ENCODE peak calls at places on chromosomes 12 and 14, in four cellular contexts. E is neural crest cell, Z is occipital lobe, M is cardiac muscle cell. F is an unnamed sample.
A peak's percentile ranks its signal among the peaks of the same experiment; 100 is the strongest.

GRCh38 chr14:85572845-85573244 is 42.9 kb downstream of the FLRT2 start:
- DNase-seq in E (no peak), M (peak; percentile 79), Z (no peak), F (peak; percentile 73)

GRCh38 chr14:64880382-64881121 is 845 bp upstream of the SPTB start:
- DNase-seq in M (peak; percentile 2), E (peak; percentile 34), Z (peak; percentile 43), F (no peak)

GRCh38 chr14:89625208-89625987 is 208.4 kb upstream of the FOXN3 start:
- DNase-seq in M (peak; percentile 75), Z (no peak), E (no peak), F (peak; percentile 44)

GRCh38 chr14:35991356-35991755 is 165.2 kb downstream of the BRMS1L start:
- DNase-seq in E (no peak), M (no peak), Z (no peak), F (no peak)

GRCh38 chr12:47391566-47391965 is 311.8 kb upstream of the AMIGO2 start:
- DNase-seq in Z (no peak), E (no peak), M (no peak), F (no peak)

GRCh38 chr12:90922068-90922743 is 32.8 kb downstream of the CCER1 start:
- DNase-seq in Z (no peak), M (peak; percentile 31), E (no peak), F (no peak)

GRCh38 chr12:20657496-20657895 is 37.6 kb upstream of the SLCO1C1 start:
- DNase-seq in Z (no peak), E (no peak), M (no peak), F (no peak)

GRCh38 chr12:107662431-107662830 is 23.2 kb upstream of the PWP1 start:
- DNase-seq in E (no peak), Z (no peak), M (no peak), F (no peak)

GRCh38 chr14:61296707-61297502 is 15.8 kb upstream of the TMEM30B start:
- DNase-seq in M (peak; percentile 71), Z (no peak), E (no peak), F (peak; percentile 77)

GRCh38 chr14:76910371-76910890 is 84.2 kb downstream of the LRRC74A start:
- DNase-seq in M (no peak), Z (no peak), E (no peak), F (no peak)

GRCh38 chr12:32107376-32108267 is 975 bp downstream of the BICD1 start:
- DNase-seq in E (peak; percentile 12), M (peak; percentile 67), Z (peak; percentile 33), F (peak; percentile 70)

GRCh38 chr14:80621701-80622100 is 319.8 kb downstream of the CEP128 start:
- DNase-seq in Z (no peak), M (peak; percentile 64), E (no peak), F (peak; percentile 74)

GRCh38 chr12:91506461-91506860 is 323.8 kb upstream of the DCN start:
- DNase-seq in Z (no peak), E (no peak), M (no peak), F (peak; percentile 82)

GRCh38 chr14:60956202-60956601 is 24.7 kb downstream of the TRMT5 start:
- DNase-seq in M (no peak), Z (no peak), E (no peak), F (no peak)

GRCh38 chr12:53677612-53678133 is 1.8 kb upstream of the ATP5MC2 start:
- DNase-seq in E (no peak), Z (no peak), M (peak; percentile 28), F (no peak)

GRCh38 chr14:75578786-75579781 is 664 bp downstream of the FLVCR2 start:
- DNase-seq in E (peak; percentile 6), M (no peak), Z (no peak), F (peak; percentile 64)

GRCh38 chr12:64104376-64104775 is 117.7 kb downstream of the KICS2 start:
- DNase-seq in E (no peak), Z (no peak), M (peak; percentile 51), F (no peak)

GRCh38 chr14:76564471-76565119 is 188.7 kb downstream of the ESRRB start:
- DNase-seq in M (peak; percentile 10), E (no peak), Z (no peak), F (no peak)

GRCh38 chr12:117803013-117803412 is 165.8 kb downstream of the KSR2 start:
- DNase-seq in Z (no peak), E (no peak), M (no peak), F (no peak)

GRCh38 chr14:78010688-78011087 is 159.5 kb upstream of the NRXN3 start:
- DNase-seq in E (no peak), Z (no peak), M (peak; percentile 32), F (no peak)

GRCh38 chr14:54737132-54737711 is 165.4 kb downstream of the GCH1 start:
- DNase-seq in M (peak; percentile 75), E (no peak), Z (no peak), F (peak; percentile 45)

GRCh38 chr14:104598461-104599273 is 5.9 kb downstream of the TMEM179 start:
- DNase-seq in Z (no peak), E (no peak), M (no peak), F (peak; percentile 42)

GRCh38 chr14:83379371-83379770 is 1845.7 kb upstream of the SEL1L start:
- DNase-seq in E (no peak), M (peak; percentile 22), Z (no peak), F (no peak)

GRCh38 chr14:55000381-55000780 is 26.5 kb downstream of the WDHD1 start:
- DNase-seq in M (peak; percentile 70), Z (no peak), E (no peak), F (no peak)

GRCh38 chr12:28909291-28909690 is 239.8 kb upstream of the FAR2 start:
- DNase-seq in M (no peak), E (no peak), Z (no peak), F (no peak)

GRCh38 chr14:87868920-87869319 is 124.1 kb downstream of the GALC start:
- DNase-seq in M (no peak), E (no peak), Z (no peak), F (no peak)

GRCh38 chr14:66228267-66228970 is 257.8 kb upstream of the CCDC196 start:
- DNase-seq in Z (no peak), E (no peak), M (peak; percentile 12), F (peak; percentile 2)

GRCh38 chr12:120902846-120903381 is 1.2 kb downstream of the SPPL3 start:
- DNase-seq in E (no peak), Z (no peak), M (no peak), F (peak; percentile 13)

GRCh38 chr14:59146941-59147470 is 41.5 kb upstream of the DAAM1 start:
- DNase-seq in M (no peak), Z (no peak), E (no peak), F (no peak)

GRCh38 chr14:96999654-97000155 is 202.5 kb downstream of the VRK1 start:
- DNase-seq in E (no peak), Z (no peak), M (no peak), F (no peak)

GRCh38 chr14:36503771-36504741 is 16.0 kb downstream of the NKX2-1 start:
- DNase-seq in Z (no peak), E (peak; percentile 12), M (no peak), F (no peak)

GRCh38 chr12:29980304-29980703 is 196.6 kb upstream of the TMTC1 start:
- DNase-seq in M (no peak), Z (no peak), E (no peak), F (no peak)

GRCh38 chr14:96376093-96376492 is 12.8 kb downstream of the GSKIP start:
- DNase-seq in Z (no peak), E (no peak), M (no peak), F (no peak)

GRCh38 chr14:99883866-99884650 is 90.8 kb downstream of the EML1 start:
- DNase-seq in E (no peak), Z (no peak), M (no peak), F (no peak)

GRCh38 chr14:51534623-51535022 is 117.1 kb upstream of the FRMD6 start:
- DNase-seq in Z (no peak), M (no peak), E (no peak), F (peak; percentile 92)

GRCh38 chr14:32327255-32327961 is 1.7 kb upstream of the AKAP6 start:
- DNase-seq in Z (no peak), E (no peak), M (no peak), F (no peak)

GRCh38 chr12:106179086-106179485 is 40.3 kb upstream of the NUAK1 start:
- DNase-seq in E (no peak), M (no peak), Z (no peak), F (no peak)

GRCh38 chr12:56193025-56193578 is 3.8 kb upstream of the SMARCC2 start:
- DNase-seq in E (peak; percentile 76), Z (peak; percentile 2), M (peak; percentile 92), F (peak; percentile 91)

F was measured in lung microvascular endothelial cell.